ENCODE peak calls at places on chromosomes 16 and 17, in five cellular contexts. One of them, this sample, is unnamed.
A peak's percentile ranks its signal among the peaks of the same experiment; 100 is the strongest.

GRCh38 chr17:7113273-7114071 is 1.1 kb downstream of the ASGR2 start:
- DNase-seq in NT2/D1: no peak
- DNase-seq in fibroblast of lung: no peak
- DNase-seq in GM12878: no peak
- DNase-seq in heart left ventricle: no peak
- DNase-seq in this sample: peak; percentile 43

GRCh38 chr16:30728904-30729672 is 19.1 kb upstream of the PHKG2 start:
- DNase-seq in NT2/D1: no peak
- DNase-seq in fibroblast of lung: no peak
- DNase-seq in GM12878: no peak
- DNase-seq in heart left ventricle: no peak
- DNase-seq in this sample: peak; percentile 85

GRCh38 chr17:49361129-49361901 is 735 bp downstream of the ZNF652 start:
- DNase-seq in NT2/D1: no peak
- DNase-seq in fibroblast of lung: no peak
- DNase-seq in GM12878: peak; percentile 48
- DNase-seq in heart left ventricle: peak; percentile 29
- DNase-seq in this sample: peak; percentile 76

GRCh38 chr17:72421128-72422092 is 300.6 kb downstream of the SOX9 start:
- DNase-seq in NT2/D1: no peak
- DNase-seq in fibroblast of lung: peak; percentile 84
- DNase-seq in GM12878: peak; percentile 94
- DNase-seq in heart left ventricle: no peak
- DNase-seq in this sample: peak; percentile 42

GRCh38 chr16:30054959-30055553 is 10.5 kb upstream of the ALDOA start:
- DNase-seq in NT2/D1: no peak
- DNase-seq in fibroblast of lung: no peak
- DNase-seq in GM12878: no peak
- DNase-seq in heart left ventricle: no peak
- DNase-seq in this sample: no peak

GRCh38 chr16:2243031-2243528 is 6.8 kb downstream of the DNASE1L2 start:
- DNase-seq in NT2/D1: no peak
- DNase-seq in fibroblast of lung: no peak
- DNase-seq in GM12878: no peak
- DNase-seq in heart left ventricle: no peak
- DNase-seq in this sample: no peak

GRCh38 chr16:4966736-4967453 is 8.8 kb downstream of the SEC14L5 start:
- DNase-seq in NT2/D1: no peak
- DNase-seq in fibroblast of lung: no peak
- DNase-seq in GM12878: no peak
- DNase-seq in heart left ventricle: no peak
- DNase-seq in this sample: no peak

GRCh38 chr16:49350265-49351103 is 23.1 kb upstream of the C16orf78 start:
- DNase-seq in NT2/D1: peak; percentile 62
- DNase-seq in fibroblast of lung: peak; percentile 47
- DNase-seq in GM12878: no peak
- DNase-seq in heart left ventricle: peak; percentile 46
- DNase-seq in this sample: peak; percentile 64

GRCh38 chr16:86508947-86509758 is 1.2 kb upstream of the FOXF1 start:
- DNase-seq in NT2/D1: no peak
- DNase-seq in fibroblast of lung: peak; percentile 90
- DNase-seq in GM12878: no peak
- DNase-seq in heart left ventricle: peak; percentile 44
- DNase-seq in this sample: no peak

GRCh38 chr16:64475627-64476351 is 646.1 kb downstream of the CDH11 start:
- DNase-seq in NT2/D1: no peak
- DNase-seq in fibroblast of lung: no peak
- DNase-seq in GM12878: no peak
- DNase-seq in heart left ventricle: no peak
- DNase-seq in this sample: no peak

GRCh38 chr16:9165601-9166220 is 74.3 kb downstream of the HAPSTR1 start:
- DNase-seq in NT2/D1: no peak
- DNase-seq in fibroblast of lung: no peak
- DNase-seq in GM12878: no peak
- DNase-seq in heart left ventricle: no peak
- DNase-seq in this sample: no peak

GRCh38 chr17:27896656-27897055 is 3.5 kb upstream of the LYRM9 start:
- DNase-seq in NT2/D1: no peak
- DNase-seq in fibroblast of lung: no peak
- DNase-seq in GM12878: no peak
- DNase-seq in heart left ventricle: no peak
- DNase-seq in this sample: no peak

GRCh38 chr17:82786427-82786826 is 34.6 kb downstream of the TBCD start:
- DNase-seq in NT2/D1: no peak
- DNase-seq in fibroblast of lung: no peak
- DNase-seq in GM12878: no peak
- DNase-seq in heart left ventricle: no peak
- DNase-seq in this sample: no peak

GRCh38 chr16:57639172-57639571 is 10.7 kb downstream of the ADGRG1 start:
- DNase-seq in NT2/D1: no peak
- DNase-seq in fibroblast of lung: peak; percentile 43
- DNase-seq in GM12878: no peak
- DNase-seq in heart left ventricle: peak; percentile 45
- DNase-seq in this sample: peak; percentile 71

GRCh38 chr17:47305302-47305923 is 18.3 kb upstream of the EFCAB13 start:
- DNase-seq in NT2/D1: no peak
- DNase-seq in fibroblast of lung: peak; percentile 87
- DNase-seq in GM12878: no peak
- DNase-seq in heart left ventricle: no peak
- DNase-seq in this sample: no peak

GRCh38 chr16:54511181-54511731 is 224.7 kb upstream of the IRX3 start:
- DNase-seq in NT2/D1: no peak
- DNase-seq in fibroblast of lung: peak; percentile 82
- DNase-seq in GM12878: no peak
- DNase-seq in heart left ventricle: no peak
- DNase-seq in this sample: no peak

GRCh38 chr17:42019509-42020404 is at the start of gene NKIRAS2:
- DNase-seq in NT2/D1: peak; percentile 79
- DNase-seq in fibroblast of lung: peak; percentile 89
- DNase-seq in GM12878: peak; percentile 50
- DNase-seq in heart left ventricle: peak; percentile 95
- DNase-seq in this sample: peak; percentile 96

GRCh38 chr17:61379457-61380216 is 20.0 kb upstream of the TBX2 start:
- DNase-seq in NT2/D1: no peak
- DNase-seq in fibroblast of lung: no peak
- DNase-seq in GM12878: no peak
- DNase-seq in heart left ventricle: no peak
- DNase-seq in this sample: peak; percentile 10

GRCh38 chr16:53991181-53992056 is 287.5 kb downstream of the FTO start:
- DNase-seq in NT2/D1: no peak
- DNase-seq in fibroblast of lung: peak; percentile 84
- DNase-seq in GM12878: no peak
- DNase-seq in heart left ventricle: no peak
- DNase-seq in this sample: no peak

GRCh38 chr17:46046957-46047356 is 47.9 kb downstream of the STH start:
- DNase-seq in NT2/D1: no peak
- DNase-seq in fibroblast of lung: peak; percentile 22
- DNase-seq in GM12878: no peak
- DNase-seq in heart left ventricle: no peak
- DNase-seq in this sample: no peak

GRCh38 chr16:48217708-48218107 is 26.4 kb upstream of the LONP2 start:
- DNase-seq in NT2/D1: no peak
- DNase-seq in fibroblast of lung: peak; percentile 10
- DNase-seq in GM12878: no peak
- DNase-seq in heart left ventricle: no peak
- DNase-seq in this sample: no peak

GRCh38 chr16:10668322-10669045 is 26.2 kb downstream of the TEKT5 start:
- DNase-seq in NT2/D1: no peak
- DNase-seq in fibroblast of lung: peak; percentile 3
- DNase-seq in GM12878: no peak
- DNase-seq in heart left ventricle: no peak
- DNase-seq in this sample: no peak

GRCh38 chr17:73091770-73092517 is 544 bp downstream of the SLC39A11 start:
- DNase-seq in NT2/D1: peak; percentile 8
- DNase-seq in fibroblast of lung: peak; percentile 24
- DNase-seq in GM12878: no peak
- DNase-seq in heart left ventricle: peak; percentile 18
- DNase-seq in this sample: peak; percentile 58

GRCh38 chr17:8735336-8735939 is 9.2 kb downstream of the CCDC42 start:
- DNase-seq in NT2/D1: no peak
- DNase-seq in fibroblast of lung: no peak
- DNase-seq in GM12878: no peak
- DNase-seq in heart left ventricle: no peak
- DNase-seq in this sample: no peak

GRCh38 chr16:4859900-4860255 is 12.6 kb downstream of the UBN1 start:
- DNase-seq in NT2/D1: no peak
- DNase-seq in fibroblast of lung: no peak
- DNase-seq in GM12878: no peak
- DNase-seq in heart left ventricle: no peak
- DNase-seq in this sample: peak; percentile 40

GRCh38 chr17:46976626-46977270 is 2.3 kb downstream of the RPRML start:
- DNase-seq in NT2/D1: no peak
- DNase-seq in fibroblast of lung: no peak
- DNase-seq in GM12878: no peak
- DNase-seq in heart left ventricle: no peak
- DNase-seq in this sample: no peak

GRCh38 chr17:43597624-43598358 is 51.7 kb upstream of the ETV4 start:
- DNase-seq in NT2/D1: no peak
- DNase-seq in fibroblast of lung: no peak
- DNase-seq in GM12878: no peak
- DNase-seq in heart left ventricle: no peak
- DNase-seq in this sample: no peak

DNA sequence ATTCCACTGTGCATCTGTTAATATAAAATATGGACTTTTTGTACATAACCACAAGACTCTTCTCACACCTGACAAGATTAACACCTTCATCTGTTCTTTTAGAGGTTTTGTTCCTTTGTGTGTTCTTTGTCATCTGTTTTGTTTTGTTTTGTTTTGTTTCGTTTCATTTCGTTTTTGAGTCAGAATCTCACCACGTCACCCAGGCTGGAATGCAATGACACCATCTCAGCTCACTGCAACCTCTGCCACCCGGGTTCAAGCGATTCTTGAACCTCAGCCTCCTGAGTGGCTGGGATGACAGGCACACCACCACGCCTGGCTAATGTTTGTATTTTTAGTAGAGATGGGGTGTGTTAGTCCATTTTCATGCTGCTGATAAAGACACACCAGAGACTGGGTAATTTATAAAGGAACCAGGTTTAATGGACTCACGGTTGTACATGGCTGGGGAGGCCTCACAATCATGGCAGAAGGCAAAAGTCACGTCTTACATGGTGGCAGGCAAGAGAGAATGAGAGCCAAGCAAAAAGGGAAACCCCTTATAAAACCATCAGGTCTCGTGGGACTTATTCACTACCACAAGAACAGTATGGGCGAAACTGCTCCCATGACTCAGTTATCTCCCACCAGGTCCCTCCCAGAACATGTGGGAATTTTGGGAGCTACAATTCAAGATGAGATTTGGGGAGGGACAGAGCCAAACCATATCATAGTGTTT is 22.3 kb downstream of the C16orf90 start:
- DNase-seq in NT2/D1: no peak
- DNase-seq in fibroblast of lung: peak; percentile 13
- DNase-seq in GM12878: no peak
- DNase-seq in heart left ventricle: no peak
- DNase-seq in this sample: no peak
- H3K9me3 ChIP-seq in NT2/D1: no peaks in the 10 kb centered on the region
- H3K9me3 ChIP-seq in fibroblast of lung: no peaks in the 10 kb centered on the region
- H3K9me3 ChIP-seq in GM12878: peaks cover 13% of the 10 kb centered on the region
- H3K9me3 ChIP-seq in heart left ventricle: no peaks in the 10 kb centered on the region
- H3K9me3 ChIP-seq in this sample: no peaks in the 10 kb centered on the region

DNA sequence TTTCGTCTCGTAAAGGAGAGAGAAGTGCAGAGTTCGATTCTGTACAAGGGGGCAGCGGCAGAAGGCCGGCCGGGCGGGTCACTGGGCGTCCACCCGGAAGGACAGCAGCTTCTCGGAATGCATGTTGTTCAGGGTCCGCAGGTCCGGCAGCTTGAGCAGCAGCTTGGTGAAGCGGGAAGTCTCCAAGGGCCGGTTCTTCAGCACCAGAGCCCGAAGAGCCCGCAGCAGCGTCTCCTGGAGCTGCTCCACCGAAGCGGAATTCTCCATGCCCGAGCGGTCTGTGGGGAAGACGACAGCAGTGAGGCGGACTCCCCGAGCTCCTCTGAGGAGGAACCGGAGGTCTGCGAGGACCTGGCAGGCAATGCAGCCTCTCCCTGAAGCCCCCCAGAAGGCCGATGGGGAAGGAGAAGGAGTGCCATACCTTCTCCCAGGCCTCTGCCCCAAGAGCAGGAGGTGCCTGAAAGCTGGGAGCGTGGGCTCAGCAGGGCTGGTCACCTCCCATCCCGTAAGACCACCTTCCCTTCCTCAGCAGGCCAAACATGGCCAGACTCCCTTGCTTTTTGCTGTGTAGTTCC is 7.3 kb downstream of the NR1D1 start:
- DNase-seq in NT2/D1: no peak
- DNase-seq in fibroblast of lung: no peak
- DNase-seq in GM12878: no peak
- DNase-seq in heart left ventricle: peak; percentile 25
- DNase-seq in this sample: no peak
- H3K4me3 ChIP-seq in NT2/D1: no peak overlapping the region
- H3K4me3 ChIP-seq in fibroblast of lung: no peak overlapping the region
- H3K4me3 ChIP-seq in GM12878: no peak overlapping the region
- H3K4me3 ChIP-seq in heart left ventricle: no peak overlapping the region
- H3K4me3 ChIP-seq in this sample: no peak overlapping the region

DNA sequence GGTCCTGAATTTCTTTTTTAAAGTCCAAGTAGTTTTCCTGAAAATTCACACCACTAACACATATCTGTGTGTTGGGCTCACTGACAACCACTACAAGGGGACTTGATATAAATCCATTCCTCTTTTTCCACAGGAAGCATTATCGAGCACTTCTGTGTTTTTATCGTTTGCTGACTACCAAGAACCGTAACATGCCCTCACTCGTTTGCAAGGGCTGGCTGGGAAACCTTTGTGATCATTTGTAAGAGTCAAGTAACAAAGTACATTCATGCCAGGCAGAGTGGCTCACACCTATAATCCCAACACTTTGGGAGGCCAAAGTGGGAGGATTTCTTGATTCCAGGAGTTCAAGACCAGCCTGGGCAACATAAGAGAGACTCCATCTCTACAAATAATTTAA is 62.1 kb downstream of the ZZEF1 start:
- DNase-seq in NT2/D1: no peak
- DNase-seq in fibroblast of lung: no peak
- DNase-seq in GM12878: no peak
- DNase-seq in heart left ventricle: no peak
- DNase-seq in this sample: no peak
- H3K36me3 ChIP-seq in NT2/D1: peaks cover 69% of the 10 kb centered on the region
- H3K36me3 ChIP-seq in fibroblast of lung: peaks cover 13% of the 10 kb centered on the region
- H3K36me3 ChIP-seq in GM12878: peaks cover 12% of the 10 kb centered on the region
- H3K36me3 ChIP-seq in heart left ventricle: peaks cover 98% of the 10 kb centered on the region
- H3K36me3 ChIP-seq in this sample: peaks cover 90% of the 10 kb centered on the region

DNA sequence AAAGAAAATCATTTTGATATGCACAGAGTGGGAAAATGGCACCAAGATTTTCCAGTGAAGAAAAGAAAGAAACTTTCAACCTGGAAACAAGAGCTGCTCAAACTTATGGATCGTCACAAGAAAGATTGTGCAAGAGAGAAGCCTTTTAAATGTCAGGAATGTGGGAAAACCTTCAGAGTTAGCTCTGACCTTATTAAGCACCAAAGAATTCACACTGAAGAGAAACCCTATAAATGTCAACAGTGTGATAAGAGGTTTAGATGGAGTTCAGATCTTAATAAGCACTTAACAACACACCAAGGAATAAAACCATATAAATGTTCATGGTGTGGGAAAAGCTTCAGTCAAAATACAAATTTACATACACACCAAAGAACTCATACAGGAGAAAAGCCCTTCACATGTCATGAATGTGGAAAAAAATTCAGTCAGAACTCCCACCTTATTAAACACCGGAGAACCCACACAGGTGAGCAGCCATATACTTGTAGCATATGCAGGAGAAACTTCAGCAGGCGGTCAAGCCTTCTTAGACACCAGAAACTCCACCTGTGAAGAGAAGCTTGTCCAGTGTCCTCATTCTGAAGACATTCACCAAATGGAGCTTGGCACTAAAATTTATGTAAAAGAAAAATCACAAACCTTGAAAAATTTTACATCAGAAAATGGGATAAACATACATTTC is 12.2 kb downstream of the ZNF75A start:
- DNase-seq in NT2/D1: peak; percentile 15
- DNase-seq in fibroblast of lung: peak; percentile 51
- DNase-seq in GM12878: no peak
- DNase-seq in heart left ventricle: no peak
- DNase-seq in this sample: no peak
- H3K9me3 ChIP-seq in NT2/D1: peaks cover 80% of the 10 kb centered on the region
- H3K9me3 ChIP-seq in fibroblast of lung: peaks cover 7% of the 10 kb centered on the region
- H3K9me3 ChIP-seq in GM12878: peaks cover 42% of the 10 kb centered on the region
- H3K9me3 ChIP-seq in heart left ventricle: peaks cover 100% of the 10 kb centered on the region
- H3K9me3 ChIP-seq in this sample: no peaks in the 10 kb centered on the region